ENCODE peak calls at places on chromosome 2, in nine cellular contexts. One of them, this sample, is unnamed.

GRCh38 chr2:160790738-160791137 is 297.1 kb upstream of the RBMS1 start:
- DNase-seq in IMR-90: no peak
- DNase-seq in uterus: no peak
- DNase-seq in tibial nerve: no peak
- DNase-seq in suprapubic skin: no peak
- DNase-seq in GM12891: no peak
- DNase-seq in stomach: no peak
- DNase-seq in esophagus squamous epithelium: no peak
- DNase-seq in lower leg skin: no peak
- DNase-seq in this sample: no peak

GRCh38 chr2:227013881-227014280 is 150.1 kb downstream of the COL4A4 start:
- DNase-seq in IMR-90: no peak
- DNase-seq in uterus: no peak
- DNase-seq in tibial nerve: no peak
- DNase-seq in suprapubic skin: no peak
- DNase-seq in GM12891: no peak
- DNase-seq in stomach: no peak
- DNase-seq in esophagus squamous epithelium: no peak
- DNase-seq in lower leg skin: peak
- DNase-seq in this sample: no peak

GRCh38 chr2:204706939-204707338 is 161.7 kb downstream of the PARD3B start:
- DNase-seq in IMR-90: peak
- DNase-seq in uterus: no peak
- DNase-seq in tibial nerve: no peak
- DNase-seq in suprapubic skin: no peak
- DNase-seq in GM12891: no peak
- DNase-seq in stomach: no peak
- DNase-seq in esophagus squamous epithelium: no peak
- DNase-seq in lower leg skin: no peak
- DNase-seq in this sample: no peak

GRCh38 chr2:174949988-174950687 is 55.0 kb downstream of the CHN1 start:
- DNase-seq in IMR-90: no peak
- DNase-seq in uterus: no peak
- DNase-seq in tibial nerve: no peak
- DNase-seq in suprapubic skin: no peak
- DNase-seq in GM12891: no peak
- DNase-seq in stomach: no peak
- DNase-seq in esophagus squamous epithelium: no peak
- DNase-seq in lower leg skin: no peak
- DNase-seq in this sample: no peak

GRCh38 chr2:195561205-195562032 is 95.6 kb upstream of the SLC39A10 start:
- DNase-seq in IMR-90: peak
- DNase-seq in uterus: no peak
- DNase-seq in tibial nerve: no peak
- DNase-seq in suprapubic skin: no peak
- DNase-seq in GM12891: no peak
- DNase-seq in stomach: no peak
- DNase-seq in esophagus squamous epithelium: no peak
- DNase-seq in lower leg skin: no peak
- DNase-seq in this sample: no peak

GRCh38 chr2:41151746-41152145 is 699.9 kb upstream of the SLC8A1 start:
- DNase-seq in IMR-90: no peak
- DNase-seq in uterus: no peak
- DNase-seq in tibial nerve: no peak
- DNase-seq in suprapubic skin: no peak
- DNase-seq in GM12891: no peak
- DNase-seq in stomach: no peak
- DNase-seq in esophagus squamous epithelium: no peak
- DNase-seq in lower leg skin: no peak
- DNase-seq in this sample: no peak

GRCh38 chr2:16728742-16729141 is 63.1 kb upstream of the CYRIA start:
- DNase-seq in IMR-90: no peak
- DNase-seq in uterus: no peak
- DNase-seq in tibial nerve: no peak
- DNase-seq in suprapubic skin: no peak
- DNase-seq in GM12891: no peak
- DNase-seq in stomach: no peak
- DNase-seq in esophagus squamous epithelium: no peak
- DNase-seq in lower leg skin: no peak
- DNase-seq in this sample: no peak

GRCh38 chr2:223460774-223461211 is 141.4 kb downstream of the SCG2 start:
- DNase-seq in IMR-90: peak
- DNase-seq in uterus: no peak
- DNase-seq in tibial nerve: no peak
- DNase-seq in suprapubic skin: no peak
- DNase-seq in GM12891: no peak
- DNase-seq in stomach: no peak
- DNase-seq in esophagus squamous epithelium: no peak
- DNase-seq in lower leg skin: no peak
- DNase-seq in this sample: no peak

GRCh38 chr2:135525786-135526185 is 5.2 kb downstream of the ZRANB3 start:
- DNase-seq in IMR-90: no peak
- DNase-seq in uterus: no peak
- DNase-seq in tibial nerve: no peak
- DNase-seq in suprapubic skin: no peak
- DNase-seq in GM12891: no peak
- DNase-seq in stomach: no peak
- DNase-seq in esophagus squamous epithelium: no peak
- DNase-seq in lower leg skin: no peak
- DNase-seq in this sample: no peak

GRCh38 chr2:135531231-135532197 is at the start of gene R3HDM1:
- DNase-seq in IMR-90: peak
- DNase-seq in uterus: peak
- DNase-seq in tibial nerve: peak
- DNase-seq in suprapubic skin: peak
- DNase-seq in GM12891: peak
- DNase-seq in stomach: peak
- DNase-seq in esophagus squamous epithelium: peak
- DNase-seq in lower leg skin: peak
- DNase-seq in this sample: peak

GRCh38 chr2:135532581-135532980 is 1.3 kb downstream of the R3HDM1 start:
- DNase-seq in IMR-90: no peak
- DNase-seq in uterus: no peak
- DNase-seq in tibial nerve: no peak
- DNase-seq in suprapubic skin: no peak
- DNase-seq in GM12891: no peak
- DNase-seq in stomach: no peak
- DNase-seq in esophagus squamous epithelium: no peak
- DNase-seq in lower leg skin: no peak
- DNase-seq in this sample: no peak

GRCh38 chr2:135528006-135528405 is 3.0 kb downstream of the ZRANB3 start:
- DNase-seq in IMR-90: no peak
- DNase-seq in uterus: no peak
- DNase-seq in tibial nerve: no peak
- DNase-seq in suprapubic skin: no peak
- DNase-seq in GM12891: no peak
- DNase-seq in stomach: no peak
- DNase-seq in esophagus squamous epithelium: no peak
- DNase-seq in lower leg skin: no peak
- DNase-seq in this sample: no peak

GRCh38 chr2:135530313-135531230 is at the start of gene ZRANB3:
- DNase-seq in IMR-90: peak
- DNase-seq in uterus: peak
- DNase-seq in tibial nerve: peak
- DNase-seq in suprapubic skin: peak
- DNase-seq in GM12891: peak
- DNase-seq in stomach: peak
- DNase-seq in esophagus squamous epithelium: peak
- DNase-seq in lower leg skin: peak
- DNase-seq in this sample: peak
- TF ChIP-seq POLR2A in IMR-90: peak
- TF ChIP-seq POLR2A in uterus: no peak
- TF ChIP-seq POLR2A in tibial nerve: no peak
- TF ChIP-seq POLR2A in suprapubic skin: no peak
- TF ChIP-seq POLR2A in GM12891: peak
- TF ChIP-seq POLR2A in stomach: no peak
- TF ChIP-seq POLR2A in esophagus squamous epithelium: no peak
- TF ChIP-seq POLR2A in lower leg skin: no peak
- TF ChIP-seq POLR2A in this sample: no peak

GRCh38 chr2:3519255-3520190 is at the start of gene ADI1:
- DNase-seq in IMR-90: peak
- DNase-seq in uterus: peak
- DNase-seq in tibial nerve: peak
- DNase-seq in suprapubic skin: peak
- DNase-seq in GM12891: peak
- DNase-seq in stomach: peak
- DNase-seq in esophagus squamous epithelium: peak
- DNase-seq in lower leg skin: peak
- DNase-seq in this sample: peak
- TF ChIP-seq POLR2A in IMR-90: peak
- TF ChIP-seq POLR2A in uterus: peak
- TF ChIP-seq POLR2A in tibial nerve: peak
- TF ChIP-seq POLR2A in suprapubic skin: peak
- TF ChIP-seq POLR2A in GM12891: peak
- TF ChIP-seq POLR2A in stomach: peak
- TF ChIP-seq POLR2A in esophagus squamous epithelium: no peak
- TF ChIP-seq POLR2A in lower leg skin: no peak
- TF ChIP-seq POLR2A in this sample: peak

GRCh38 chr2:54724150-54724559 is 693 bp downstream of the EML6 start:
- DNase-seq in IMR-90: no peak
- DNase-seq in uterus: no peak
- DNase-seq in tibial nerve: no peak
- DNase-seq in suprapubic skin: no peak
- DNase-seq in GM12891: no peak
- DNase-seq in stomach: no peak
- DNase-seq in esophagus squamous epithelium: no peak
- DNase-seq in lower leg skin: no peak
- DNase-seq in this sample: no peak
- TF ChIP-seq POLR2A in IMR-90: no peak
- TF ChIP-seq POLR2A in uterus: no peak
- TF ChIP-seq POLR2A in tibial nerve: no peak
- TF ChIP-seq POLR2A in suprapubic skin: no peak
- TF ChIP-seq POLR2A in GM12891: no peak
- TF ChIP-seq POLR2A in stomach: no peak
- TF ChIP-seq POLR2A in esophagus squamous epithelium: no peak
- TF ChIP-seq POLR2A in lower leg skin: no peak
- TF ChIP-seq POLR2A in this sample: no peak

DNA sequence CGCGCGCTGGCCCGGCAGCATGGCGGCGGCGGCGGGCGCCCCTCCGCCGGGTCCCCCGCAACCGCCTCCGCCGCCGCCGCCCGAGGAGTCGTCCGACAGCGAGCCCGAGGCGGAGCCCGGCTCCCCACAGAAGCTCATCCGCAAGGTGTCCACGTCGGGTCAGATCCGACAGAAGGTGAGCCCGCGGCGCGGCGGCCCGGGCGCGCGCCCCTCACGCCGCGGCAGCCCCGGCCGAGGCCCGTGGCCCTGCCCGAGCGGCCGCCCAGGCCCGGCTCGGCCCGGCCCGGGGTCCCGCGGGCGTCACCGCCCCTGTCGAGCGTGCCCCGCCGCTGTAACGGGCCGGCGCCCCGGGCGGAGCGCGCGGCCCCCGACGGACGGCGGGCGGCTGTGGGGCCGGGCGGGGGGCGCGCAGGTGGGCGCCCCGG is 218 bp downstream of the DGKD start:
- DNase-seq in IMR-90: no peak
- DNase-seq in uterus: no peak
- DNase-seq in tibial nerve: no peak
- DNase-seq in suprapubic skin: no peak
- DNase-seq in GM12891: no peak
- DNase-seq in stomach: no peak
- DNase-seq in esophagus squamous epithelium: no peak
- DNase-seq in lower leg skin: no peak
- DNase-seq in this sample: no peak
- TF ChIP-seq POLR2A in IMR-90: peak
- TF ChIP-seq POLR2A in uterus: no peak
- TF ChIP-seq POLR2A in tibial nerve: no peak
- TF ChIP-seq POLR2A in suprapubic skin: no peak
- TF ChIP-seq POLR2A in GM12891: no peak
- TF ChIP-seq POLR2A in stomach: no peak
- TF ChIP-seq POLR2A in esophagus squamous epithelium: no peak
- TF ChIP-seq POLR2A in lower leg skin: no peak
- TF ChIP-seq POLR2A in this sample: no peak

This sample was measured in breast epithelium.